ENCODE peak calls at places on chromosome 11, in four cellular contexts. U is GM23338, Z is tibial artery, I is fibroblast of villous mesenchyme. S is an unnamed sample.
A peak's percentile ranks its signal among the peaks of the same experiment; 100 is the strongest.

GRCh38 chr11:14974723-14975587 is 2.8 kb upstream of the CALCA start:
- DNase-seq in Z (no peak), U (peak; percentile 86), I (peak; percentile 20), S (peak; percentile 32)

GRCh38 chr11:128318856-128319474 is 268.4 kb downstream of the ETS1 start:
- DNase-seq in I (no peak), Z (no peak), U (no peak), S (no peak)

GRCh38 chr11:133896028-133896427 is 50.7 kb upstream of the SPATA19 start:
- DNase-seq in Z (peak; percentile 32), I (no peak), U (no peak), S (no peak)

GRCh38 chr11:111457731-111458368 is 54.3 kb downstream of the BTG4 start:
- DNase-seq in U (no peak), Z (no peak), I (no peak), S (no peak)

GRCh38 chr11:8267831-8268529 is 4.3 kb upstream of the LMO1 start:
- DNase-seq in Z (peak; percentile 53), I (no peak), U (peak; percentile 65), S (no peak)

GRCh38 chr11:3614742-3615171 is 27.0 kb downstream of the ART5 start:
- DNase-seq in I (no peak), U (no peak), Z (no peak), S (peak; percentile 47)

GRCh38 chr11:70448983-70449567 is 50.7 kb downstream of the CTTN start:
- DNase-seq in I (no peak), Z (no peak), U (peak; percentile 58), S (no peak)

GRCh38 chr11:33716236-33716635 is 15.6 kb upstream of the C11orf91 start:
- DNase-seq in I (peak; percentile 53), U (peak; percentile 44), Z (no peak), S (no peak)

GRCh38 chr11:125268611-125269010 is 104.1 kb downstream of the PKNOX2 start:
- DNase-seq in Z (no peak), I (no peak), U (no peak), S (no peak)

GRCh38 chr11:105870521-105871113 is 151.4 kb downstream of the MSANTD4 start:
- DNase-seq in U (no peak), I (no peak), Z (no peak), S (no peak)

GRCh38 chr11:69521461-69521860 is 40.0 kb downstream of the LINC01488 start:
- DNase-seq in Z (no peak), U (peak; percentile 93), I (no peak), S (no peak)

GRCh38 chr11:66951927-66952337 is 6.3 kb downstream of the PC start:
- DNase-seq in I (peak; percentile 87), U (no peak), Z (no peak), S (no peak)

GRCh38 chr11:32307449-32307848 is 127.9 kb downstream of the WT1 start:
- DNase-seq in I (no peak), U (no peak), Z (no peak), S (no peak)

GRCh38 chr11:18727499-18728236 is 1.7 kb upstream of the IGSF22 start:
- DNase-seq in Z (no peak), I (peak; percentile 23), U (peak; percentile 84), S (peak; percentile 52)

GRCh38 chr11:113553235-113553634 is 78.0 kb upstream of the DRD2 start:
- DNase-seq in Z (peak; percentile 71), U (peak; percentile 69), I (peak; percentile 98), S (no peak)

GRCh38 chr11:102637731-102638130 is 12.6 kb upstream of the MMP20 start:
- DNase-seq in I (no peak), Z (no peak), U (no peak), S (no peak)

GRCh38 chr11:22491826-22492225 is 133.8 kb downstream of the FANCF start:
- DNase-seq in U (peak; percentile 41), Z (no peak), I (peak; percentile 3), S (no peak)

GRCh38 chr11:64864473-64865285 is 13.7 kb downstream of the EHD1 start:
- DNase-seq in I (peak; percentile 94), U (no peak), Z (peak; percentile 97), S (peak; percentile 80)

GRCh38 chr11:126194121-126194543 is 17.3 kb downstream of the RPUSD4 start:
- DNase-seq in U (peak; percentile 56), I (peak; percentile 62), Z (peak; percentile 66), S (no peak)

GRCh38 chr11:115706735-115707134 is 202.5 kb upstream of the CADM1 start:
- DNase-seq in Z (no peak), U (no peak), I (no peak), S (no peak)

GRCh38 chr11:15688351-15688792 is 573.6 kb downstream of the INSC start:
- DNase-seq in Z (no peak), I (no peak), U (no peak), S (peak; percentile 51)

GRCh38 chr11:9525116-9525515 is 48.4 kb upstream of the WEE1 start:
- DNase-seq in I (no peak), U (no peak), Z (no peak), S (no peak)

GRCh38 chr11:63680842-63681207 is 475 bp upstream of the RTN3 start:
- DNase-seq in Z (no peak), I (no peak), U (peak; percentile 37), S (no peak)

GRCh38 chr11:57399221-57399620 is 8.8 kb upstream of the PRG2 start:
- DNase-seq in U (no peak), I (no peak), Z (no peak), S (no peak)

GRCh38 chr11:19989191-19989590 is 171.1 kb downstream of the DBX1 start:
- DNase-seq in I (no peak), U (no peak), Z (no peak), S (no peak)

GRCh38 chr11:108233277-108233945 is 10.5 kb downstream of the ATM start:
- DNase-seq in U (no peak), Z (no peak), I (no peak), S (no peak)

GRCh38 chr11:108235633-108236032 is 12.8 kb downstream of the ATM start:
- DNase-seq in U (no peak), Z (no peak), I (peak; percentile 24), S (no peak)

GRCh38 chr11:108235192-108235591 is 12.3 kb downstream of the ATM start:
- DNase-seq in Z (no peak), I (peak; percentile 46), U (no peak), S (no peak)

GRCh38 chr11:108239076-108239475 is 16.2 kb downstream of the ATM start:
- DNase-seq in Z (no peak), U (no peak), I (no peak), S (no peak)

DNA sequence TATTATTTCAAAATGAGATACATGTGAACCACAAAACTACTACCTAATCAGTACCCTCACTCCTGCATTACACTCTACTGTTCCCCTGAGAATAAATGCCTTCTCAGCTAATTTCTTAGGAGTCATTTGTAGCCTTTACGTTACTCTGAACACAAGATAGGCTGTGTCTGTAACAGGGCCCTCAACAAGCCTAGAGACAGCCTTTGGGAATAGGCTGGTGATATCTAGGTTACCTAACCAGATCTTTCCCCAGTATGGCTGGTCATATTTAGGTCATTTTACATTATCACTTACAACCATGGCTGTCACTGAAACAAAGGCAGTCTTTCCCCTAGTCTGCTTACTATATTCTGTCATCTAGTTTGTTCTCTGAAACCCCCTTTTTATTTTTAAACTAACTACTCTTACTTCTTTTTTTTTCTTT is 14.2 kb downstream of the ATM start:
- DNase-seq in U (no peak), I (no peak), Z (no peak), S (no peak)
- H3K4me3 ChIP-seq in U (no peak overlapping the region), I (no peak overlapping the region), Z (no peak overlapping the region), S (no peak overlapping the region)

DNA sequence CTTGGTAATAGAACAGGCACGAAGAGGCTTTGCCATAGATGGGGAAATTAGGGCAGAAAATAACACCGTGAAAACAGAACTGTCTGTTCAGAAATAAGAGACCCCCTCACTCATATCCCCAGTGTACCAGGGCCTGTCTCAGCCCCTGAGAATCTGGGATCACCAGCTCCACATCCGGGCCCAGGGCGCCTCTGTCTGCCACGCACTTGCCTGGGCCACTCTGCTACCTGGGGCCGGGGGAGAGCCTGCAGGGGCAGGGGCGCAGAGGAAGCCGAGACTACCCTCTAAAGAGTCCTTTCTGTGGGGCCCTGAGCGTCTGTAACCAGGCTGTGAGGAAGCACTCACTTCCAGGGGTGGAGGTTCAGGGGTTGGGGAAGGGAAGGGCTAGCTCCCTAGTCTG is 19.8 kb downstream of the NECTIN1 start:
- DNase-seq in I (no peak), Z (no peak), U (no peak), S (no peak)
- H3K4me3 ChIP-seq in I (no peak overlapping the region), Z (no peak overlapping the region), U (no peak overlapping the region), S (no peak overlapping the region)

GRCh38 chr11:75522645-75523044 is 3.1 kb downstream of the GDPD5 start:
- DNase-seq in U (no peak), I (no peak), Z (no peak), S (no peak)

GRCh38 chr11:75523811-75524401 is 1.8 kb downstream of the GDPD5 start:
- DNase-seq in I (no peak), Z (no peak), U (no peak), S (no peak)

GRCh38 chr11:75525433-75526191 is at the start of gene GDPD5:
- DNase-seq in I (peak; percentile 74), U (peak; percentile 92), Z (peak; percentile 85), S (peak; percentile 90)

GRCh38 chr11:75524576-75525432 is 937 bp downstream of the GDPD5 start:
- DNase-seq in I (no peak), Z (no peak), U (peak; percentile 46), S (peak; percentile 61)

GRCh38 chr11:75523189-75523588 is 2.6 kb downstream of the GDPD5 start:
- DNase-seq in Z (no peak), I (no peak), U (no peak), S (no peak)
- H3K4me3 ChIP-seq in Z (no peak overlapping the region), I (no peak overlapping the region), U (no peak overlapping the region), S (no peak overlapping the region)

DNA sequence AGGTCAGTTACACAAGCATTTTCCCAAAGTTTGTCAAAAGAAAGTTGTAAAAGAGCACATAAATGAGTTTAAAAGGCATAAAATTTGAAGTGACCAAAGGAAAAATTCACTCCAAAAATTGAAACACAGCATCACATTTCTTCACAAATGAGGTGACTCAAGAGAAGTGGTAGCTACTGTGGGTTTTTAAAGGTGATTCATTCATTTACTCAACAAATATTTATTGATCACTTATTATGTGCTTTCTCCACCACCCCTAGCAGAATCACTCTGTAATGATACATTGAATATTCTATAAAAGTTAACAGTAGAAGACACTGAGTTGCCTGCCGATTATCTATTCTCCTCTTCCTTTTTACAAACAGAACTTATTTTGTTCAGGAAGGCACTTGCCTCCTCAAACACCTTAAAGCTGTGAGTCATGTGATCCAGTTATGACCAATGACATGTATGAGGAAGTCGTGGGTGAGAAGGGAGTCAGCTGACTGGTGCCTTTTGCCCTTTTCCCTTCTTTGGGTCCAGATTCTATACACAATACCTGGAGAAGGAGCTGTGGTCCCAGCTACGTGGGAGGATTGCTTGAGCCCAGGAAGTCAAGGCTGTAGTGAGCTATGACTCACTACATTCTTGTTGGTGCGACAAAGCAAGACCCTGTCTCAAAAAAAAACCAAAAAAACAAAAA is 67.7 kb upstream of the CLNS1A start:
- DNase-seq in Z (no peak), I (peak; percentile 37), U (peak; percentile 5), S (no peak)
- H3K4me3 ChIP-seq in Z (no peak overlapping the region), I (no peak overlapping the region), U (no peak overlapping the region), S (no peak overlapping the region)

GRCh38 chr11:121482231-121483129 is 29.7 kb upstream of the SORL1-AS1 start:
- DNase-seq in Z (no peak), U (no peak), I (no peak), S (no peak)
- H3K4me3 ChIP-seq in Z (no peak overlapping the region), U (no peak overlapping the region), I (no peak overlapping the region), S (no peak overlapping the region)

GRCh38 chr11:75719089-75719638 is 1.5 kb downstream of the MOGAT2 start:
- DNase-seq in I (no peak), U (no peak), Z (no peak), S (no peak)
- H3K4me3 ChIP-seq in I (no peak overlapping the region), U (no peak overlapping the region), Z (no peak overlapping the region), S (no peak overlapping the region)